ENCODE peak calls at places on chromosomes 6 and 20, in five cellular contexts. J is fibroblast of pulmonary artery; D is CD8-positive, alpha-beta T cell; M is sigmoid colon; A is IMR-90. H is an unnamed sample.

GRCh38 chr6:4336778-4337442 is 201.5 kb upstream of the ECI2 start:
- DNase-seq in J (peak), M (peak), D (no peak), A (no peak), H (no peak)

GRCh38 chr20:37986873-37987601 is 46.2 kb downstream of the TTI1 start:
- DNase-seq in A (peak), J (peak), D (no peak), M (no peak), H (no peak)

GRCh38 chr20:22583773-22584629 is at the start of gene FOXA2:
- DNase-seq in J (no peak), M (no peak), D (no peak), A (no peak), H (no peak)

GRCh38 chr6:166586424-166587156 is at the start of gene RAMACL:
- DNase-seq in M (no peak), J (no peak), A (no peak), D (no peak), H (no peak)

GRCh38 chr6:139433647-139434419 is 59.4 kb upstream of the CITED2 start:
- DNase-seq in D (no peak), J (peak), A (peak), M (no peak), H (no peak)

GRCh38 chr6:26502169-26502568 is 2.1 kb downstream of the BTN1A1 start:
- DNase-seq in J (no peak), D (no peak), A (no peak), M (no peak), H (no peak)

GRCh38 chr6:71280701-71281100 is 7.9 kb upstream of the OGFRL1 start:
- DNase-seq in J (no peak), D (no peak), A (no peak), M (no peak), H (no peak)

GRCh38 chr6:132797975-132798819 is at the start of gene SLC18B1:
- DNase-seq in J (peak), A (peak), D (peak), M (peak), H (no peak)

DNA sequence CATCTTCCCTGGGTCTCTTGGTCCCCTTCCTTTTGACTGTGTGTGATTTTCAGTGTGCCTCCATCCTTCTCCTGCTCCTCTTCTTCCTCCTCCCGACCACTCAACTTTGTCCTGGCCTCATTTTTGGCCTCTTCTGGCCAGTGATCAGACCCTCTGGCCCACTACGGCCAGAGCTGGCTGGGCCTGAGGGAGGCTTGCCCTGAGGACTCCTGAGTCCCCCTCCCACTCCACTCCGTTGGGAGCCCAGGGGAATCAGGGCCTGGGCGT is 910 bp upstream of the DDR1 start:
- DNase-seq in D (no peak), J (no peak), A (no peak), M (no peak), H (no peak)
- H3K4me3 ChIP-seq in D (peak), J (no peak), A (no peak), M (peak), H (peak)

GRCh38 chr6:16402501-16402900 is 164.1 kb downstream of the GMPR start:
- DNase-seq in J (no peak), A (no peak), D (no peak), M (no peak), H (no peak)

GRCh38 chr6:16401868-16402267 is 163.5 kb downstream of the GMPR start:
- DNase-seq in J (no peak), D (no peak), M (no peak), A (no peak), H (no peak)

GRCh38 chr6:16404456-16404855 is 166.1 kb downstream of the GMPR start:
- DNase-seq in J (no peak), D (no peak), A (no peak), M (no peak), H (no peak)

GRCh38 chr6:16405349-16405865 is 167.0 kb downstream of the GMPR start:
- DNase-seq in D (no peak), M (no peak), J (no peak), A (no peak), H (no peak)

GRCh38 chr6:16403831-16404230 is 165.4 kb downstream of the GMPR start:
- DNase-seq in J (peak), A (peak), M (no peak), D (no peak), H (no peak)
- TF ChIP-seq CTCF in J (peak), A (peak), M (no peak), D (no peak), H (peak)

DNA sequence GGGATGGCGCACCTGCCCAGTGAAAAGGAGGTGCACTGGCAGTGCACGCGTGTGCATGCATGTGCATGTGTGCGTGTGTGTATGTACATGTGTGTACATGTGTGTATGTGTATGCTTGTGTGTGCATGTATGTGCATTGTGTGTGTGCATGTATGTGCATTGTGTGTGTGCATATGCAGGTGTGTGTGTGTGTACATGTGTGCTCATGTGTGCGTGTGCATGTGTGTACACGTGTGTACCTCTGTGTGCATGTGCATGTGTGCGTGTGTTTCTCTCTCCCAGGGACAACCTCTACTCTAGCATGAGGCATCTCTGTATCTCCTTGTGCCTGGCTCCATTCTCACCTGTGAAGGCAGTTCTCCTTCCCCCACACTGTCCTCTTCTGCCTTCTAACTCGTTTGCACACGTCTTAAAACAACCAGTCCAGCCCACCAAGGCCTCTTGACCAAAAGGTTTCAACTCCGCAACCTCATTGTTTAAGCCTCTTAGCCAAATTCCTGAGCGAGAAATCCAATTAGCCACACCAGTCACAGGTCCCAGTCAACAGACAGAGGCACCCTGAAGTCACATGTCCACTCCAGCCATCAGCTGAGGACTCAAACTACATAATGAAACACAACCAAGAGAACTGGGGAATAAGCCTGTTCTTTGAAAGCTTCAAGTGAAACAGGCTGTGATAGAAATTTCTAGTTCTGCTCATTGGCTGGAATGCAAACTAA is 103.5 kb upstream of the PTPRT start:
- DNase-seq in J (no peak), M (no peak), D (no peak), A (no peak), H (no peak)
- H3K4me3 ChIP-seq in J (no peak), M (no peak), D (no peak), A (no peak), H (no peak)

GRCh38 chr6:17919494-17919893 is 67.9 kb downstream of the KIF13A start:
- DNase-seq in A (no peak), D (no peak), J (no peak), M (no peak), H (no peak)
- TF ChIP-seq CTCF in A (no peak), D (no peak), J (no peak), M (no peak), H (no peak)

GRCh38 chr20:50711113-50711825 is 19.9 kb upstream of the RIPOR3 start:
- DNase-seq in M (no peak), J (no peak), D (no peak), A (no peak), H (no peak)
- H3K4me3 ChIP-seq in M (no peak), J (no peak), D (no peak), A (no peak), H (no peak)

H was measured in Panc1.